ENCODE peak calls at places on chromosomes 7 and 10, in ten cellular contexts. C is heart right ventricle, T is cardiac fibroblast, I is NB4, Q is fibroblast of villous mesenchyme, H is AG09309, A is astrocyte of the spinal cord, E is mammary epithelial cell, V is SJSA1, O is SJCRH30. M is an unnamed sample.

GRCh38 chr10:1454964-1455363 is 282.4 kb downstream of the ADARB2 start:
- DNase-seq in C (no peak), T (no peak), I (no peak), Q (no peak), H (no peak), A (no peak), E (no peak), V (no peak), O (no peak), M (no peak)

GRCh38 chr7:34652784-34653183 is 5.2 kb upstream of the NPSR1 start:
- DNase-seq in C (no peak), T (no peak), I (no peak), Q (no peak), H (no peak), A (peak; percentile 42), E (no peak), V (no peak), O (no peak), M (no peak)

GRCh38 chr10:79238606-79239005 is 108.7 kb upstream of the PPIF start:
- DNase-seq in C (no peak), T (no peak), I (no peak), Q (peak; percentile 48), H (no peak), A (peak; percentile 30), E (peak; percentile 37), V (no peak), O (no peak), M (no peak)

GRCh38 chr10:109411897-109412296 is 511.4 kb downstream of the XPNPEP1 start:
- DNase-seq in C (no peak), T (no peak), I (no peak), Q (peak; percentile 22), H (no peak), A (no peak), E (no peak), V (no peak), O (no peak), M (no peak)

GRCh38 chr7:128833148-128833938 is 3.1 kb downstream of the FLNC start:
- DNase-seq in C (peak; percentile 82), T (peak; percentile 93), I (peak; percentile 90), Q (peak; percentile 60), H (no peak), A (peak; percentile 95), E (peak; percentile 7), V (peak; percentile 84), O (peak; percentile 99), M (peak; percentile 92)

GRCh38 chr10:116826803-116827202 is 22.5 kb upstream of the ENO4 start:
- DNase-seq in C (no peak), T (no peak), I (no peak), Q (no peak), H (peak; percentile 43), A (peak; percentile 85), E (no peak), V (no peak), O (peak; percentile 23), M (peak; percentile 80)

GRCh38 chr10:76071638-76072317 is 640.4 kb downstream of the LRMDA start:
- DNase-seq in C (no peak), T (no peak), I (no peak), Q (peak; percentile 80), H (peak; percentile 86), A (peak; percentile 40), E (no peak), V (no peak), O (no peak), M (peak; percentile 41)

GRCh38 chr7:1767524-1767923 is 97.4 kb downstream of the ELFN1 start:
- DNase-seq in C (no peak), T (no peak), I (peak; percentile 54), Q (no peak), H (no peak), A (no peak), E (no peak), V (no peak), O (peak; percentile 6), M (no peak)

GRCh38 chr10:5812283-5813090 is 747 bp downstream of the GDI2 start:
- DNase-seq in C (peak; percentile 40), T (peak; percentile 22), I (peak; percentile 44), Q (no peak), H (no peak), A (peak; percentile 15), E (peak; percentile 25), V (peak; percentile 50), O (peak; percentile 39), M (no peak)

GRCh38 chr10:68598978-68599753 is 39.0 kb downstream of the TET1 start:
- DNase-seq in C (peak; percentile 39), T (peak; percentile 78), I (no peak), Q (peak; percentile 98), H (peak; percentile 47), A (peak; percentile 43), E (peak; percentile 41), V (no peak), O (peak; percentile 72), M (no peak)

GRCh38 chr10:99981581-99982199 is 28.1 kb downstream of the DNMBP start:
- DNase-seq in C (no peak), T (no peak), I (no peak), Q (no peak), H (no peak), A (no peak), E (no peak), V (no peak), O (no peak), M (no peak)

GRCh38 chr10:118034755-118035154 is 12.0 kb downstream of the RAB11FIP2 start:
- DNase-seq in C (no peak), T (peak; percentile 64), I (peak; percentile 41), Q (no peak), H (no peak), A (no peak), E (no peak), V (no peak), O (no peak), M (no peak)

GRCh38 chr7:85125679-85126078 is 61.2 kb downstream of the SEMA3D start:
- DNase-seq in C (no peak), T (no peak), I (no peak), Q (peak; percentile 22), H (peak; percentile 46), A (no peak), E (no peak), V (no peak), O (no peak), M (peak; percentile 6)

GRCh38 chr7:4862156-4862555 is 326 bp upstream of the PAPOLB start:
- DNase-seq in C (no peak), T (no peak), I (no peak), Q (no peak), H (no peak), A (no peak), E (no peak), V (no peak), O (no peak), M (no peak)
- H3K4me3 ChIP-seq in C (peak overlapping the region; percentile 48), T (no peak overlapping the region), I (no peak overlapping the region), Q (peak overlapping the region; percentile 53), H (no peak overlapping the region), A (peak overlapping the region; percentile 27), E (no peak overlapping the region), V (no peak overlapping the region), O (no peak overlapping the region), M (peak overlapping the region; percentile 34)

GRCh38 chr10:48605264-48605615 is 367 bp upstream of the ARHGAP22 start:
- DNase-seq in C (no peak), T (no peak), I (no peak), Q (no peak), H (no peak), A (no peak), E (peak; percentile 44), V (no peak), O (no peak), M (no peak)

GRCh38 chr10:48604039-48604407 is 850 bp downstream of the ARHGAP22 start:
- DNase-seq in C (no peak), T (no peak), I (no peak), Q (no peak), H (no peak), A (no peak), E (no peak), V (peak; percentile 34), O (no peak), M (no peak)

GRCh38 chr10:48603421-48604038 is 1.3 kb downstream of the ARHGAP22 start:
- DNase-seq in C (no peak), T (no peak), I (no peak), Q (no peak), H (no peak), A (no peak), E (no peak), V (peak; percentile 28), O (no peak), M (no peak)

GRCh38 chr10:48605786-48606529 is 1.1 kb upstream of the ARHGAP22 start:
- DNase-seq in C (peak; percentile 2), T (no peak), I (peak; percentile 83), Q (no peak), H (no peak), A (peak; percentile 53), E (peak; percentile 70), V (peak; percentile 29), O (no peak), M (no peak)

DNA sequence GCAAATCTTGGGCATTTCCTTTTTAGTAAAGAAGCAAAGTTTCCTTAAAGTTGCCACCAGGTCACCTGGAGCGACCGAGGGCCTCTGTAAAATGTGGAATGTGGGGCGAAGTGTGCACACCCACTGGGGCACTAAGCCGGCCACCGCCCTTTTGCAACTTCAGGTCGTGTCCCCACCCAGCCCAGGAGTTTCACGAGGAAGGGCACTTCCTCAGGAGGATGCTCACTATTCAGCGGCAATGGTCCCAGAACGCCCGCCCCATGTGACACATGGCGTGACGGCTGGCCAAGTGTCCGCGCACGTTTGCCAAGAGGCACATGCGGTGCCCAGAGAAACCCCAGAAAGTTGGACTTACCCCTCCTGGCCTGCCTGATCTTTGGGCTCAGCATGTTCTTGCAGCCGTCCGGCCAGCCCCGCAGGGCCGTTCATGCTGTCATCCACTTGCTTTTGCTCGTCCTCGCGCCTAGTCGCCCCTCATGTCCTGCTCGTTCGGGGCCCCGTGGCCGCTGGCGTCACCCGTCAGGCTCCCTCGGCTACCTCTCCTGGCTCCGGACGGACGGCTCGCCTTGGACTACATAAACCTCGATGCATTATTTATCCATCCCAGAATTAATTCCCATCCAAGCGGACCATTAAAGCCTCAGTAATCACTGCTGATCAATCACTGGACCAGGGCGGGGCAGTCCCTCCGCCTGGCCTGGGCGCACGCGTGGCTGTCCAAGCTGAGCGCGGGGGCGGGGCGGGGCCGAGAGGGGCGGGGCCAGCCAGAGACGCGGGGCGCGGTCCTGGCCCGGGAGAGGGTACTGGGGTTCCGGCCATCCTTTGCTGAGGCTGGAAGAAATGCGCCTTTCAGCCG is at the start of gene ARHGAP22:
- DNase-seq in C (peak; percentile 42), T (peak; percentile 43), I (no peak), Q (peak; percentile 34), H (no peak), A (peak; percentile 52), E (peak; percentile 61), V (peak; percentile 42), O (no peak), M (no peak)
- H3K4me3 ChIP-seq in C (peak within 1 kb of the TSS; percentile 58), T (peak within 1 kb of the TSS; percentile 77), I (no peak within 1 kb of the TSS), Q (peak within 1 kb of the TSS; percentile 72), H (peak within 1 kb of the TSS; percentile 73), A (peak within 1 kb of the TSS; percentile 81), E (peak within 1 kb of the TSS; percentile 62), V (peak within 1 kb of the TSS; percentile 34), O (no peak within 1 kb of the TSS), M (peak within 1 kb of the TSS; percentile 73)

GRCh38 chr10:71776528-71776927 is 3.2 kb upstream of the VSIR start:
- DNase-seq in C (no peak), T (no peak), I (peak; percentile 89), Q (no peak), H (no peak), A (no peak), E (no peak), V (no peak), O (no peak), M (no peak)
- H3K4me3 ChIP-seq in C (no peak overlapping the region), T (no peak overlapping the region), I (no peak overlapping the region), Q (no peak overlapping the region), H (no peak overlapping the region), A (no peak overlapping the region), E (no peak overlapping the region), V (no peak overlapping the region), O (no peak overlapping the region), M (no peak overlapping the region)

GRCh38 chr7:73715648-73716317 is 3.7 kb downstream of the STX1A start:
- DNase-seq in C (no peak), T (peak; percentile 85), I (peak; percentile 99), Q (peak; percentile 94), H (peak; percentile 71), A (peak; percentile 95), E (peak; percentile 96), V (peak; percentile 95), O (peak; percentile 95), M (peak; percentile 48)
- H3K4me3 ChIP-seq in C (no peak overlapping the region), T (no peak overlapping the region), I (no peak overlapping the region), Q (no peak overlapping the region), H (no peak overlapping the region), A (no peak overlapping the region), E (no peak overlapping the region), V (no peak overlapping the region), O (no peak overlapping the region), M (no peak overlapping the region)